ENCODE peak calls at places on chromosomes 6 and 20, in ten cellular contexts. E is amniotic stem cell; M is right atrium auricular region; Z is BJ; S is retinal pigment epithelial cell; F is hepatic stellate cell; P is AG09309; I is NCI-H2171; D is stimulated activated CD4-positive, alpha-beta T cell treated with anti-CD3 and anti-CD28 coated beads, Interleukin-4, amount 100 ng/mL, for 4 hours; H is activated CD4-positive, alpha-beta T cell treated with anti-CD3 and anti-CD28 coated beads, Interleukin-2, amount 10 ng/mL, durations not matched to agents 7 days and 5 days. X is an unnamed sample.

GRCh38 chr6:54846243-54846856 is at the start of gene FAM83B:
- DNase-seq in E (no peak), M (no peak), Z (no peak), S (no peak), F (no peak), P (no peak), I (no peak), D (no peak), H (no peak), X (no peak)

GRCh38 chr20:44643596-44644383 is 7.7 kb downstream of the ADA start:
- DNase-seq in E (no peak), M (peak; percentile 90), Z (no peak), S (peak; percentile 86), F (peak; percentile 66), P (peak; percentile 10), I (no peak), D (peak; percentile 41), H (peak; percentile 64), X (no peak)

GRCh38 chr6:160104821-160105517 is 16.6 kb upstream of the SLC22A1 start:
- DNase-seq in E (no peak), M (no peak), Z (no peak), S (no peak), F (no peak), P (no peak), I (no peak), D (no peak), H (no peak), X (no peak)

GRCh38 chr6:140485740-140486467 is 1111.5 kb upstream of the CITED2 start:
- DNase-seq in E (peak; percentile 82), M (no peak), Z (peak; percentile 81), S (peak; percentile 83), F (peak; percentile 32), P (peak; percentile 84), I (no peak), D (peak; percentile 4), H (no peak), X (peak; percentile 14)

GRCh38 chr6:5425267-5425666 is 164.0 kb downstream of the FARS2 start:
- DNase-seq in E (no peak), M (no peak), Z (no peak), S (no peak), F (no peak), P (no peak), I (no peak), D (no peak), H (no peak), X (no peak)

GRCh38 chr6:30556714-30556963 is 350 bp upstream of the GNL1 start:
- DNase-seq in E (peak; percentile 72), M (peak; percentile 93), Z (no peak), S (no peak), F (no peak), P (no peak), I (no peak), D (peak; percentile 77), H (peak; percentile 94), X (peak; percentile 70)

GRCh38 chr6:25655746-25656145 is 3.7 kb downstream of the SCGN start:
- DNase-seq in E (no peak), M (no peak), Z (no peak), S (no peak), F (no peak), P (no peak), I (no peak), D (no peak), H (no peak), X (no peak)

GRCh38 chr6:168926306-168926705 is 327.3 kb downstream of the THBS2 start:
- DNase-seq in E (no peak), M (peak; percentile 21), Z (no peak), S (no peak), F (no peak), P (no peak), I (no peak), D (no peak), H (no peak), X (no peak)

GRCh38 chr6:2042951-2043648 is 202.3 kb downstream of the GMDS start:
- DNase-seq in E (no peak), M (no peak), Z (no peak), S (no peak), F (no peak), P (no peak), I (no peak), D (no peak), H (no peak), X (no peak)

GRCh38 chr6:161369339-161369738 is 95.5 kb upstream of the AGPAT4 start:
- DNase-seq in E (no peak), M (peak; percentile 73), Z (peak; percentile 7), S (peak; percentile 71), F (no peak), P (peak; percentile 95), I (no peak), D (no peak), H (no peak), X (no peak)

GRCh38 chr20:51345601-51346101 is 196.9 kb downstream of the NFATC2 start:
- DNase-seq in E (peak; percentile 37), M (peak; percentile 62), Z (no peak), S (no peak), F (peak; percentile 52), P (no peak), I (no peak), D (no peak), H (no peak), X (no peak)

GRCh38 chr20:61127311-61128044 is 124.6 kb upstream of the CDH4 start:
- DNase-seq in E (no peak), M (no peak), Z (peak; percentile 13), S (no peak), F (peak; percentile 78), P (peak; percentile 16), I (no peak), D (no peak), H (no peak), X (no peak)

GRCh38 chr20:4617484-4617883 is 104.2 kb upstream of the PRND start:
- DNase-seq in E (no peak), M (no peak), Z (no peak), S (no peak), F (no peak), P (no peak), I (no peak), D (no peak), H (no peak), X (no peak)

GRCh38 chr6:17472653-17473183 is 79.3 kb downstream of the CAP2 start:
- DNase-seq in E (no peak), M (no peak), Z (no peak), S (no peak), F (no peak), P (no peak), I (no peak), D (no peak), H (no peak), X (no peak)

GRCh38 chr6:107330190-107330589 is 129.2 kb downstream of the PDSS2 start:
- DNase-seq in E (no peak), M (no peak), Z (no peak), S (no peak), F (no peak), P (no peak), I (no peak), D (no peak), H (peak; percentile 45), X (no peak)

GRCh38 chr6:38220069-38220723 is 400.7 kb downstream of the ZFAND3 start:
- DNase-seq in E (no peak), M (no peak), Z (no peak), S (no peak), F (no peak), P (no peak), I (no peak), D (no peak), H (no peak), X (no peak)

GRCh38 chr6:14055541-14055940 is 62.0 kb upstream of the CD83 start:
- DNase-seq in E (no peak), M (no peak), Z (no peak), S (no peak), F (no peak), P (no peak), I (peak; percentile 36), D (no peak), H (no peak), X (no peak)

GRCh38 chr6:159985296-159985940 is 16.5 kb downstream of the IGF2R start:
- DNase-seq in E (no peak), M (no peak), Z (no peak), S (no peak), F (no peak), P (no peak), I (no peak), D (no peak), H (no peak), X (no peak)

GRCh38 chr6:137901454-137901853 is 34.4 kb downstream of the TNFAIP3 start:
- DNase-seq in E (no peak), M (no peak), Z (no peak), S (no peak), F (no peak), P (no peak), I (no peak), D (no peak), H (no peak), X (no peak)

GRCh38 chr20:58888521-58889333 is 36.2 kb downstream of the GNAS start:
- DNase-seq in E (peak; percentile 40), M (peak; percentile 83), Z (no peak), S (no peak), F (peak; percentile 84), P (no peak), I (peak; percentile 59), D (peak; percentile 81), H (peak; percentile 86), X (peak; percentile 74)

GRCh38 chr20:12395404-12396159 is 477.9 kb downstream of the BTBD3 start:
- DNase-seq in E (no peak), M (no peak), Z (no peak), S (no peak), F (no peak), P (no peak), I (no peak), D (no peak), H (no peak), X (no peak)

GRCh38 chr6:31727034-31727716 is 1.9 kb downstream of the DDAH2 start:
- DNase-seq in E (no peak), M (no peak), Z (no peak), S (no peak), F (no peak), P (no peak), I (no peak), D (peak; percentile 21), H (peak; percentile 47), X (no peak)

GRCh38 chr20:49725694-49726093 is 12.0 kb upstream of the B4GALT5 start:
- DNase-seq in E (no peak), M (no peak), Z (no peak), S (no peak), F (no peak), P (no peak), I (no peak), D (no peak), H (no peak), X (no peak)

GRCh38 chr20:48455606-48456360 is 372.0 kb downstream of the PREX1 start:
- DNase-seq in E (no peak), M (no peak), Z (no peak), S (no peak), F (no peak), P (no peak), I (peak; percentile 86), D (no peak), H (no peak), X (no peak)

GRCh38 chr6:33695451-33695855 is 16.0 kb downstream of the UQCC2 start:
- DNase-seq in E (no peak), M (no peak), Z (no peak), S (no peak), F (no peak), P (no peak), I (no peak), D (no peak), H (no peak), X (no peak)

GRCh38 chr6:5249451-5250122 is 11.2 kb downstream of the LYRM4 start:
- DNase-seq in E (no peak), M (no peak), Z (no peak), S (no peak), F (no peak), P (no peak), I (no peak), D (no peak), H (no peak), X (no peak)

GRCh38 chr6:157228421-157229218 is 94.7 kb downstream of the TMEM242 start:
- DNase-seq in E (no peak), M (peak; percentile 55), Z (no peak), S (no peak), F (no peak), P (no peak), I (peak; percentile 96), D (no peak), H (no peak), X (no peak)

GRCh38 chr6:13724174-13724573 is 12.5 kb upstream of the RANBP9 start:
- DNase-seq in E (no peak), M (no peak), Z (no peak), S (no peak), F (no peak), P (no peak), I (no peak), D (no peak), H (no peak), X (no peak)